ENCODE peak calls at places on chromosome 19, in ten cellular contexts. N is uterus; V is natural killer cell; L is WTC11; J is CD8-positive, alpha-beta T cell; T is right atrium auricular region; R is progenitor cell of endocrine pancreas; B is AG09309; D is body of pancreas; S is fibroblast of mammary gland. Y is an unnamed sample.

GRCh38 chr19:3459322-3459881 is 20.9 kb downstream of the SMIM24 start:
- DNase-seq in N (peak; percentile 95), V (no peak), L (no peak), J (no peak), T (peak; percentile 94), R (no peak), B (peak; percentile 60), D (peak; percentile 90), S (peak; percentile 93), Y (no peak)

GRCh38 chr19:46718157-46718933 is 1.4 kb upstream of the PRKD2 start:
- DNase-seq in N (no peak), V (peak; percentile 50), L (peak; percentile 39), J (peak; percentile 69), T (no peak), R (no peak), B (no peak), D (peak; percentile 63), S (no peak), Y (peak; percentile 65)

GRCh38 chr19:40806385-40807146 is 7.6 kb downstream of the EGLN2 start:
- DNase-seq in N (peak; percentile 89), V (peak; percentile 64), L (peak; percentile 96), J (peak; percentile 81), T (peak; percentile 90), R (peak; percentile 64), B (peak; percentile 78), D (peak; percentile 60), S (peak; percentile 95), Y (peak; percentile 60)

GRCh38 chr19:12985049-12985776 is 10.1 kb upstream of the NFIX start:
- DNase-seq in N (no peak), V (peak; percentile 78), L (no peak), J (peak; percentile 35), T (peak; percentile 89), R (no peak), B (no peak), D (peak; percentile 73), S (peak; percentile 55), Y (no peak)

GRCh38 chr19:927044-927706 is 1.3 kb downstream of the ARID3A start:
- DNase-seq in N (peak; percentile 75), V (no peak), L (peak; percentile 67), J (no peak), T (peak; percentile 84), R (no peak), B (no peak), D (peak; percentile 61), S (peak; percentile 40), Y (no peak)

GRCh38 chr19:38596057-38596981 is 21.4 kb downstream of the MAP4K1 start:
- DNase-seq in N (no peak), V (no peak), L (peak; percentile 98), J (no peak), T (no peak), R (peak; percentile 75), B (no peak), D (peak; percentile 88), S (no peak), Y (no peak)

GRCh38 chr19:32822916-32823746 is 46.4 kb downstream of the SLC7A9 start:
- DNase-seq in N (no peak), V (no peak), L (no peak), J (no peak), T (no peak), R (no peak), B (no peak), D (no peak), S (no peak), Y (no peak)

GRCh38 chr19:51417107-51417806 is at the start of gene SIGLEC10:
- DNase-seq in N (no peak), V (no peak), L (peak; percentile 31), J (no peak), T (no peak), R (no peak), B (no peak), D (peak; percentile 12), S (peak; percentile 35), Y (peak; percentile 75)

GRCh38 chr19:33403221-33403972 is 29.9 kb downstream of the CEBPG start:
- DNase-seq in N (no peak), V (no peak), L (no peak), J (no peak), T (no peak), R (no peak), B (no peak), D (peak; percentile 78), S (no peak), Y (no peak)

GRCh38 chr19:3176715-3177501 is 1.7 kb upstream of the S1PR4 start:
- DNase-seq in N (no peak), V (peak; percentile 67), L (no peak), J (peak; percentile 83), T (no peak), R (no peak), B (peak; percentile 37), D (no peak), S (peak; percentile 65), Y (no peak)

GRCh38 chr19:48568345-48568886 is 16.4 kb downstream of the SULT2B1 start:
- DNase-seq in N (peak; percentile 81), V (no peak), L (no peak), J (no peak), T (peak; percentile 91), R (no peak), B (no peak), D (peak; percentile 83), S (peak; percentile 91), Y (no peak)

GRCh38 chr19:54407780-54408179 is 7.5 kb upstream of the TTYH1 start:
- DNase-seq in N (no peak), V (no peak), L (no peak), J (no peak), T (no peak), R (no peak), B (no peak), D (no peak), S (no peak), Y (no peak)

GRCh38 chr19:54412877-54413276 is 2.4 kb upstream of the TTYH1 start:
- DNase-seq in N (no peak), V (no peak), L (no peak), J (no peak), T (no peak), R (no peak), B (no peak), D (no peak), S (no peak), Y (no peak)

GRCh38 chr19:54411033-54411432 is 4.2 kb upstream of the TTYH1 start:
- DNase-seq in N (no peak), V (no peak), L (no peak), J (no peak), T (no peak), R (no peak), B (no peak), D (no peak), S (no peak), Y (no peak)

GRCh38 chr19:54405628-54406027 is 9.6 kb upstream of the TTYH1 start:
- DNase-seq in N (no peak), V (no peak), L (no peak), J (no peak), T (no peak), R (no peak), B (no peak), D (no peak), S (no peak), Y (no peak)

GRCh38 chr19:54408627-54409026 is 6.6 kb upstream of the TTYH1 start:
- DNase-seq in N (no peak), V (no peak), L (no peak), J (no peak), T (no peak), R (no peak), B (no peak), D (no peak), S (no peak), Y (no peak)
- TF ChIP-seq CTCF in N (no peak), V (no peak), L (no peak), J (no peak), T (no peak), R (no peak), B (no peak), D (no peak), S (no peak), Y (no peak)

GRCh38 chr19:16064209-16064889 is 11.9 kb upstream of the TPM4 start:
- DNase-seq in N (no peak), V (no peak), L (no peak), J (no peak), T (no peak), R (no peak), B (no peak), D (no peak), S (peak; percentile 40), Y (no peak)

GRCh38 chr19:16067205-16067938 is 8.9 kb upstream of the TPM4 start:
- DNase-seq in N (peak; percentile 92), V (no peak), L (no peak), J (no peak), T (peak; percentile 73), R (no peak), B (peak; percentile 69), D (peak; percentile 34), S (peak; percentile 90), Y (no peak)

GRCh38 chr19:16069813-16070365 is 6.4 kb upstream of the TPM4 start:
- DNase-seq in N (no peak), V (no peak), L (no peak), J (no peak), T (no peak), R (no peak), B (no peak), D (no peak), S (no peak), Y (no peak)

GRCh38 chr19:16068696-16069259 is 7.5 kb upstream of the TPM4 start:
- DNase-seq in N (no peak), V (no peak), L (no peak), J (no peak), T (no peak), R (no peak), B (no peak), D (no peak), S (no peak), Y (no peak)

GRCh38 chr19:16066611-16067104 is 9.6 kb upstream of the TPM4 start:
- DNase-seq in N (peak; percentile 65), V (no peak), L (no peak), J (peak; percentile 49), T (no peak), R (no peak), B (no peak), D (no peak), S (peak; percentile 86), Y (no peak)
- TF ChIP-seq CTCF in N (peak; percentile 50), V (peak; percentile 34), L (no peak), J (no peak), T (peak; percentile 27), R (no peak), B (peak; percentile 10), D (peak; percentile 34), S (peak; percentile 15), Y (no peak)

GRCh38 chr19:35216833-35217707 is 11.5 kb downstream of the FAM187B start:
- DNase-seq in N (no peak), V (no peak), L (peak; percentile 59), J (peak; percentile 40), T (no peak), R (no peak), B (no peak), D (peak; percentile 44), S (no peak), Y (no peak)
- TF ChIP-seq CTCF in N (no peak), V (no peak), L (no peak), J (no peak), T (no peak), R (no peak), B (no peak), D (no peak), S (no peak), Y (no peak)

GRCh38 chr19:34879563-34879962 is 47.1 kb upstream of the ZNF30 start:
- DNase-seq in N (no peak), V (no peak), L (no peak), J (no peak), T (no peak), R (no peak), B (no peak), D (no peak), S (no peak), Y (no peak)

GRCh38 chr19:34881982-34882381 is 44.7 kb upstream of the ZNF30 start:
- DNase-seq in N (no peak), V (no peak), L (no peak), J (no peak), T (no peak), R (no peak), B (no peak), D (no peak), S (no peak), Y (no peak)

GRCh38 chr19:34880034-34880433 is 46.7 kb upstream of the ZNF30 start:
- DNase-seq in N (no peak), V (no peak), L (no peak), J (no peak), T (no peak), R (no peak), B (no peak), D (no peak), S (no peak), Y (no peak)
- TF ChIP-seq CTCF in N (no peak), V (no peak), L (no peak), J (no peak), T (no peak), R (no peak), B (no peak), D (no peak), S (no peak), Y (no peak)